ENCODE peak calls at places on chromosomes 6 and 20, in nine cellular contexts. One of them, this sample, is unnamed.

GRCh38 chr20:10783660-10784336 is 110.0 kb upstream of the JAG1 start:
- DNase-seq in breast epithelium: no peak
- DNase-seq in IMR-90: no peak
- DNase-seq in body of pancreas: peak; percentile 38
- DNase-seq in ovary: no peak
- DNase-seq in tibial nerve: no peak
- DNase-seq in prostate gland: no peak
- DNase-seq in esophagus muscularis mucosa: peak; percentile 21
- DNase-seq in adrenal gland: no peak
- DNase-seq in this sample: no peak

GRCh38 chr6:145814035-145814500 is 527 bp downstream of the FBXO30 start:
- DNase-seq in body of pancreas: peak; percentile 10
- DNase-seq in adrenal gland: peak; percentile 47
- DNase-seq in tibial nerve: no peak
- DNase-seq in prostate gland: peak; percentile 6
- DNase-seq in esophagus muscularis mucosa: no peak
- DNase-seq in ovary: no peak
- DNase-seq in IMR-90: no peak
- DNase-seq in breast epithelium: no peak
- DNase-seq in this sample: peak; percentile 2

GRCh38 chr20:43255877-43256276 is 66.2 kb upstream of the PTPRT start:
- DNase-seq in breast epithelium: no peak
- DNase-seq in ovary: no peak
- DNase-seq in tibial nerve: no peak
- DNase-seq in body of pancreas: no peak
- DNase-seq in adrenal gland: no peak
- DNase-seq in IMR-90: no peak
- DNase-seq in prostate gland: no peak
- DNase-seq in esophagus muscularis mucosa: no peak
- DNase-seq in this sample: no peak

GRCh38 chr6:46993846-46994245 is 48.3 kb downstream of the ADGRF1 start:
- DNase-seq in body of pancreas: no peak
- DNase-seq in IMR-90: peak; percentile 54
- DNase-seq in prostate gland: no peak
- DNase-seq in adrenal gland: no peak
- DNase-seq in breast epithelium: no peak
- DNase-seq in tibial nerve: no peak
- DNase-seq in esophagus muscularis mucosa: no peak
- DNase-seq in ovary: no peak
- DNase-seq in this sample: peak; percentile 52

GRCh38 chr20:38728237-38728761 is 4.0 kb downstream of the SLC32A1 start:
- DNase-seq in adrenal gland: no peak
- DNase-seq in tibial nerve: no peak
- DNase-seq in breast epithelium: no peak
- DNase-seq in ovary: no peak
- DNase-seq in IMR-90: no peak
- DNase-seq in body of pancreas: no peak
- DNase-seq in prostate gland: no peak
- DNase-seq in esophagus muscularis mucosa: no peak
- DNase-seq in this sample: no peak

GRCh38 chr6:54095740-54096139 is 15.5 kb upstream of the MLIP start:
- DNase-seq in adrenal gland: no peak
- DNase-seq in ovary: no peak
- DNase-seq in body of pancreas: no peak
- DNase-seq in IMR-90: no peak
- DNase-seq in prostate gland: no peak
- DNase-seq in esophagus muscularis mucosa: no peak
- DNase-seq in breast epithelium: no peak
- DNase-seq in tibial nerve: no peak
- DNase-seq in this sample: no peak

GRCh38 chr6:106823732-106824351 is 150.7 kb downstream of the CD24 start:
- DNase-seq in tibial nerve: no peak
- DNase-seq in IMR-90: no peak
- DNase-seq in prostate gland: no peak
- DNase-seq in ovary: no peak
- DNase-seq in body of pancreas: peak; percentile 65
- DNase-seq in breast epithelium: no peak
- DNase-seq in esophagus muscularis mucosa: no peak
- DNase-seq in adrenal gland: no peak
- DNase-seq in this sample: no peak

GRCh38 chr6:86255973-86256372 is 613.3 kb upstream of the SYNCRIP start:
- DNase-seq in prostate gland: no peak
- DNase-seq in esophagus muscularis mucosa: no peak
- DNase-seq in adrenal gland: no peak
- DNase-seq in body of pancreas: no peak
- DNase-seq in IMR-90: no peak
- DNase-seq in tibial nerve: no peak
- DNase-seq in ovary: no peak
- DNase-seq in breast epithelium: no peak
- DNase-seq in this sample: no peak

GRCh38 chr6:15341311-15341710 is 95.4 kb downstream of the JARID2 start:
- DNase-seq in esophagus muscularis mucosa: no peak
- DNase-seq in IMR-90: no peak
- DNase-seq in adrenal gland: no peak
- DNase-seq in ovary: no peak
- DNase-seq in tibial nerve: no peak
- DNase-seq in prostate gland: no peak
- DNase-seq in breast epithelium: no peak
- DNase-seq in body of pancreas: no peak
- DNase-seq in this sample: no peak

GRCh38 chr20:32976746-32977145 is 27.5 kb downstream of the SUN5 start:
- DNase-seq in body of pancreas: no peak
- DNase-seq in prostate gland: no peak
- DNase-seq in esophagus muscularis mucosa: no peak
- DNase-seq in tibial nerve: no peak
- DNase-seq in ovary: no peak
- DNase-seq in breast epithelium: peak; percentile 46
- DNase-seq in IMR-90: no peak
- DNase-seq in adrenal gland: no peak
- DNase-seq in this sample: no peak

GRCh38 chr6:12637960-12638641 is 78.5 kb upstream of the PHACTR1 start:
- DNase-seq in IMR-90: peak; percentile 31
- DNase-seq in body of pancreas: peak; percentile 61
- DNase-seq in esophagus muscularis mucosa: no peak
- DNase-seq in prostate gland: peak; percentile 11
- DNase-seq in ovary: no peak
- DNase-seq in breast epithelium: peak; percentile 55
- DNase-seq in tibial nerve: no peak
- DNase-seq in adrenal gland: peak; percentile 25
- DNase-seq in this sample: peak; percentile 15

GRCh38 chr6:53725791-53726575 is 60.4 kb upstream of the KLHL31 start:
- DNase-seq in IMR-90: peak; percentile 69
- DNase-seq in tibial nerve: peak; percentile 64
- DNase-seq in prostate gland: peak; percentile 71
- DNase-seq in esophagus muscularis mucosa: no peak
- DNase-seq in ovary: peak; percentile 82
- DNase-seq in body of pancreas: peak; percentile 81
- DNase-seq in breast epithelium: peak; percentile 74
- DNase-seq in adrenal gland: peak; percentile 76
- DNase-seq in this sample: peak; percentile 82

GRCh38 chr20:25532015-25532751 is 53.1 kb downstream of the NINL start:
- DNase-seq in prostate gland: no peak
- DNase-seq in ovary: no peak
- DNase-seq in tibial nerve: no peak
- DNase-seq in esophagus muscularis mucosa: no peak
- DNase-seq in IMR-90: no peak
- DNase-seq in body of pancreas: no peak
- DNase-seq in adrenal gland: no peak
- DNase-seq in breast epithelium: no peak
- DNase-seq in this sample: no peak

GRCh38 chr6:2855061-2855519 is 13.4 kb upstream of the SERPINB1 start:
- DNase-seq in body of pancreas: no peak
- DNase-seq in esophagus muscularis mucosa: no peak
- DNase-seq in tibial nerve: no peak
- DNase-seq in breast epithelium: no peak
- DNase-seq in prostate gland: no peak
- DNase-seq in adrenal gland: no peak
- DNase-seq in ovary: no peak
- DNase-seq in IMR-90: no peak
- DNase-seq in this sample: no peak

GRCh38 chr6:104003803-104004516 is 855.8 kb downstream of the HACE1 start:
- DNase-seq in tibial nerve: no peak
- DNase-seq in ovary: no peak
- DNase-seq in prostate gland: no peak
- DNase-seq in body of pancreas: no peak
- DNase-seq in esophagus muscularis mucosa: no peak
- DNase-seq in breast epithelium: no peak
- DNase-seq in adrenal gland: no peak
- DNase-seq in IMR-90: no peak
- DNase-seq in this sample: no peak

GRCh38 chr6:44456070-44456965 is 68.8 kb downstream of the CDC5L start:
- DNase-seq in breast epithelium: no peak
- DNase-seq in IMR-90: peak; percentile 50
- DNase-seq in ovary: peak; percentile 62
- DNase-seq in esophagus muscularis mucosa: no peak
- DNase-seq in adrenal gland: no peak
- DNase-seq in prostate gland: no peak
- DNase-seq in body of pancreas: peak; percentile 40
- DNase-seq in tibial nerve: no peak
- DNase-seq in this sample: peak; percentile 61

GRCh38 chr20:2093200-2093781 is 8.3 kb upstream of the STK35 start:
- DNase-seq in tibial nerve: no peak
- DNase-seq in esophagus muscularis mucosa: no peak
- DNase-seq in adrenal gland: no peak
- DNase-seq in breast epithelium: no peak
- DNase-seq in prostate gland: no peak
- DNase-seq in ovary: no peak
- DNase-seq in IMR-90: no peak
- DNase-seq in body of pancreas: no peak
- DNase-seq in this sample: no peak

GRCh38 chr6:22147983-22148797 is 148.6 kb downstream of the PRL start:
- DNase-seq in tibial nerve: no peak
- DNase-seq in adrenal gland: no peak
- DNase-seq in prostate gland: no peak
- DNase-seq in body of pancreas: peak; percentile 36
- DNase-seq in ovary: no peak
- DNase-seq in breast epithelium: peak; percentile 51
- DNase-seq in esophagus muscularis mucosa: no peak
- DNase-seq in IMR-90: peak; percentile 92
- DNase-seq in this sample: peak; percentile 7

GRCh38 chr20:1811621-1812498 is 83.3 kb upstream of the SIRPA start:
- DNase-seq in breast epithelium: no peak
- DNase-seq in adrenal gland: no peak
- DNase-seq in body of pancreas: peak; percentile 67
- DNase-seq in ovary: no peak
- DNase-seq in IMR-90: peak; percentile 41
- DNase-seq in tibial nerve: no peak
- DNase-seq in prostate gland: no peak
- DNase-seq in esophagus muscularis mucosa: peak; percentile 34
- DNase-seq in this sample: no peak

GRCh38 chr6:42204768-42205282 is 10.1 kb upstream of the GUCA1B start:
- DNase-seq in adrenal gland: no peak
- DNase-seq in tibial nerve: no peak
- DNase-seq in breast epithelium: no peak
- DNase-seq in ovary: no peak
- DNase-seq in body of pancreas: no peak
- DNase-seq in IMR-90: no peak
- DNase-seq in prostate gland: no peak
- DNase-seq in esophagus muscularis mucosa: no peak
- DNase-seq in this sample: no peak

GRCh38 chr6:159606786-159607185 is 86.3 kb downstream of the SOD2 start:
- DNase-seq in breast epithelium: no peak
- DNase-seq in prostate gland: no peak
- DNase-seq in esophagus muscularis mucosa: no peak
- DNase-seq in tibial nerve: no peak
- DNase-seq in IMR-90: peak; percentile 17
- DNase-seq in ovary: no peak
- DNase-seq in body of pancreas: no peak
- DNase-seq in adrenal gland: no peak
- DNase-seq in this sample: no peak

GRCh38 chr20:31475032-31475431 is at the start of the genes DEFB124 and REM1:
- DNase-seq in adrenal gland: no peak
- DNase-seq in body of pancreas: no peak
- DNase-seq in ovary: peak; percentile 35
- DNase-seq in IMR-90: no peak
- DNase-seq in breast epithelium: no peak
- DNase-seq in tibial nerve: no peak
- DNase-seq in esophagus muscularis mucosa: no peak
- DNase-seq in prostate gland: no peak
- DNase-seq in this sample: no peak

GRCh38 chr20:54133434-54134427 is 40.1 kb downstream of the CYP24A1 start:
- DNase-seq in body of pancreas: no peak
- DNase-seq in tibial nerve: no peak
- DNase-seq in prostate gland: peak; percentile 32
- DNase-seq in breast epithelium: no peak
- DNase-seq in ovary: no peak
- DNase-seq in IMR-90: peak; percentile 44
- DNase-seq in esophagus muscularis mucosa: no peak
- DNase-seq in adrenal gland: no peak
- DNase-seq in this sample: no peak

GRCh38 chr6:137811121-137811911 is 55.7 kb upstream of the TNFAIP3 start:
- DNase-seq in esophagus muscularis mucosa: no peak
- DNase-seq in prostate gland: peak; percentile 49
- DNase-seq in breast epithelium: no peak
- DNase-seq in adrenal gland: peak; percentile 68
- DNase-seq in IMR-90: peak; percentile 96
- DNase-seq in body of pancreas: peak; percentile 87
- DNase-seq in ovary: no peak
- DNase-seq in tibial nerve: no peak
- DNase-seq in this sample: peak; percentile 33
- TF ChIP-seq POLR2A in esophagus muscularis mucosa: no peak
- TF ChIP-seq POLR2A in prostate gland: no peak
- TF ChIP-seq POLR2A in breast epithelium: no peak
- TF ChIP-seq POLR2A in adrenal gland: no peak
- TF ChIP-seq POLR2A in IMR-90: no peak
- TF ChIP-seq POLR2A in body of pancreas: peak; percentile 19
- TF ChIP-seq POLR2A in ovary: no peak
- TF ChIP-seq POLR2A in tibial nerve: no peak
- TF ChIP-seq POLR2A in this sample: no peak

GRCh38 chr6:16355238-16355637 is 116.9 kb downstream of the GMPR start:
- DNase-seq in adrenal gland: no peak
- DNase-seq in breast epithelium: no peak
- DNase-seq in ovary: no peak
- DNase-seq in body of pancreas: no peak
- DNase-seq in prostate gland: no peak
- DNase-seq in esophagus muscularis mucosa: no peak
- DNase-seq in tibial nerve: no peak
- DNase-seq in IMR-90: no peak
- DNase-seq in this sample: no peak
- TF ChIP-seq POLR2A in adrenal gland: no peak
- TF ChIP-seq POLR2A in breast epithelium: no peak
- TF ChIP-seq POLR2A in ovary: no peak
- TF ChIP-seq POLR2A in body of pancreas: no peak
- TF ChIP-seq POLR2A in prostate gland: no peak
- TF ChIP-seq POLR2A in esophagus muscularis mucosa: no peak
- TF ChIP-seq POLR2A in tibial nerve: no peak
- TF ChIP-seq POLR2A in IMR-90: no peak
- TF ChIP-seq POLR2A in this sample: no peak

GRCh38 chr6:10404107-10404798 is 10.6 kb downstream of the TFAP2A start:
- DNase-seq in IMR-90: peak; percentile 90
- DNase-seq in breast epithelium: peak; percentile 95
- DNase-seq in body of pancreas: peak; percentile 93
- DNase-seq in tibial nerve: peak; percentile 61
- DNase-seq in adrenal gland: peak; percentile 93
- DNase-seq in esophagus muscularis mucosa: peak; percentile 93
- DNase-seq in ovary: peak; percentile 87
- DNase-seq in prostate gland: peak; percentile 91
- DNase-seq in this sample: peak; percentile 86
- TF ChIP-seq POLR2A in IMR-90: peak; percentile 30
- TF ChIP-seq POLR2A in breast epithelium: peak; percentile 35
- TF ChIP-seq POLR2A in body of pancreas: peak; percentile 29
- TF ChIP-seq POLR2A in tibial nerve: peak; percentile 13
- TF ChIP-seq POLR2A in adrenal gland: peak; percentile 21
- TF ChIP-seq POLR2A in esophagus muscularis mucosa: no peak
- TF ChIP-seq POLR2A in ovary: no peak
- TF ChIP-seq POLR2A in prostate gland: peak; percentile 90
- TF ChIP-seq POLR2A in this sample: peak; percentile 70

GRCh38 chr20:50929299-50930138 is 1.7 kb downstream of the ADNP start:
- DNase-seq in body of pancreas: peak; percentile 95
- DNase-seq in adrenal gland: peak; percentile 85
- DNase-seq in ovary: peak; percentile 81
- DNase-seq in prostate gland: peak; percentile 91
- DNase-seq in tibial nerve: peak; percentile 75
- DNase-seq in esophagus muscularis mucosa: peak; percentile 96
- DNase-seq in breast epithelium: peak; percentile 82
- DNase-seq in IMR-90: peak; percentile 97
- DNase-seq in this sample: peak; percentile 76
- TF ChIP-seq POLR2A in body of pancreas: no peak
- TF ChIP-seq POLR2A in adrenal gland: peak; percentile 21
- TF ChIP-seq POLR2A in ovary: no peak
- TF ChIP-seq POLR2A in prostate gland: no peak
- TF ChIP-seq POLR2A in tibial nerve: no peak
- TF ChIP-seq POLR2A in esophagus muscularis mucosa: no peak
- TF ChIP-seq POLR2A in breast epithelium: no peak
- TF ChIP-seq POLR2A in IMR-90: peak; percentile 25
- TF ChIP-seq POLR2A in this sample: no peak

This sample was measured in H54.